ENCODE peak calls at places on chromosomes 7 and 10, in nine cellular contexts. H is body of pancreas, T is A549, Q is transverse colon, I is brain microvascular endothelial cell, E is adrenal gland, B is tibial artery, L is pancreas, A is right atrium auricular region. C is an unnamed sample.

GRCh38 chr10:121886997-121887622 is 40.7 kb downstream of the ATE1 start:
- DNase-seq in H (peak), T (peak), Q (peak), I (peak), E (peak), B (peak), L (peak), A (no peak), C (no peak)

GRCh38 chr10:16999665-17000451 is 129.8 kb downstream of the CUBN start:
- DNase-seq in H (no peak), T (no peak), Q (no peak), I (peak), E (no peak), B (peak), L (no peak), A (no peak), C (no peak)

GRCh38 chr10:68938117-68938516 is 17.9 kb upstream of the DDX21 start:
- DNase-seq in H (peak), T (peak), Q (no peak), I (no peak), E (no peak), B (no peak), L (no peak), A (no peak), C (no peak)

GRCh38 chr7:147432068-147432467 is 1158.5 kb upstream of the C7orf33 start:
- DNase-seq in H (no peak), T (no peak), Q (no peak), I (peak), E (no peak), B (no peak), L (no peak), A (no peak), C (no peak)

GRCh38 chr10:72170263-72170662 is 45.5 kb upstream of the ANAPC16 start:
- DNase-seq in H (no peak), T (peak), Q (peak), I (no peak), E (peak), B (no peak), L (no peak), A (no peak), C (no peak)

GRCh38 chr7:25636871-25637283 is 408.6 kb upstream of the NPVF start:
- DNase-seq in H (no peak), T (no peak), Q (no peak), I (no peak), E (no peak), B (peak), L (no peak), A (no peak), C (no peak)

GRCh38 chr7:121313220-121313792 is 15.5 kb upstream of the WNT16 start:
- DNase-seq in H (no peak), T (no peak), Q (peak), I (no peak), E (no peak), B (no peak), L (no peak), A (no peak), C (no peak)

GRCh38 chr10:103646304-103646703 is 152.8 kb downstream of the NEURL1 start:
- DNase-seq in H (no peak), T (no peak), Q (no peak), I (no peak), E (no peak), B (no peak), L (no peak), A (no peak), C (no peak)

GRCh38 chr7:156889089-156889488 is 3.9 kb downstream of the LMBR1 start:
- DNase-seq in H (no peak), T (no peak), Q (no peak), I (no peak), E (no peak), B (no peak), L (no peak), A (no peak), C (no peak)

GRCh38 chr7:80941206-80941758 is 22.4 kb upstream of the SEMA3C start:
- DNase-seq in H (no peak), T (peak), Q (no peak), I (peak), E (peak), B (no peak), L (no peak), A (no peak), C (no peak)

GRCh38 chr10:71649631-71650030 is 69.9 kb downstream of the C10orf105 start:
- DNase-seq in H (no peak), T (no peak), Q (no peak), I (no peak), E (no peak), B (no peak), L (no peak), A (no peak), C (no peak)

GRCh38 chr10:102801496-102801895 is 35.7 kb downstream of the CYP17A1 start:
- DNase-seq in H (no peak), T (no peak), Q (no peak), I (no peak), E (peak), B (no peak), L (no peak), A (no peak), C (no peak)

GRCh38 chr7:82605247-82605864 is 161.8 kb upstream of the CACNA2D1 start:
- DNase-seq in H (no peak), T (peak), Q (no peak), I (peak), E (peak), B (no peak), L (no peak), A (no peak), C (no peak)

GRCh38 chr10:51297438-51297837 is 223.2 kb downstream of the PRKG1 start:
- DNase-seq in H (no peak), T (no peak), Q (no peak), I (no peak), E (no peak), B (no peak), L (no peak), A (no peak), C (no peak)

GRCh38 chr7:30764030-30764991 is 6.9 kb upstream of the MINDY4 start:
- DNase-seq in H (no peak), T (no peak), Q (no peak), I (peak), E (peak), B (no peak), L (no peak), A (peak), C (peak)

GRCh38 chr10:86434651-86435050 is 68.1 kb upstream of the GRID1 start:
- DNase-seq in H (no peak), T (no peak), Q (no peak), I (no peak), E (no peak), B (no peak), L (no peak), A (no peak), C (no peak)

GRCh38 chr10:71850021-71850744 is 868 bp downstream of the PSAP start:
- DNase-seq in H (no peak), T (no peak), Q (no peak), I (no peak), E (no peak), B (no peak), L (no peak), A (no peak), C (no peak)

GRCh38 chr10:43623351-43623750 is 17.1 kb downstream of the ZNF485 start:
- DNase-seq in H (no peak), T (no peak), Q (no peak), I (no peak), E (no peak), B (no peak), L (no peak), A (no peak), C (no peak)

GRCh38 chr7:55509322-55509721 is 63.0 kb downstream of the VOPP1 start:
- DNase-seq in H (no peak), T (no peak), Q (no peak), I (peak), E (no peak), B (peak), L (no peak), A (no peak), C (no peak)

GRCh38 chr7:111292026-111292430 is 201.1 kb downstream of the LRRN3 start:
- DNase-seq in H (no peak), T (no peak), Q (no peak), I (no peak), E (no peak), B (no peak), L (no peak), A (no peak), C (no peak)

GRCh38 chr10:87991946-87992345 is 128.5 kb downstream of the PTEN start:
- DNase-seq in H (no peak), T (no peak), Q (no peak), I (no peak), E (no peak), B (no peak), L (no peak), A (no peak), C (no peak)

GRCh38 chr7:135773451-135773850 is 24.8 kb upstream of the FAM180A start:
- DNase-seq in H (no peak), T (peak), Q (peak), I (no peak), E (no peak), B (no peak), L (no peak), A (peak), C (no peak)
- H3K27ac ChIP-seq in H (peak), T (no peak), Q (peak), I (no peak), E (no peak), B (no peak), L (peak), A (peak), C (no peak)

GRCh38 chr7:46360811-46361210 is 439.7 kb upstream of the IGFBP3 start:
- DNase-seq in H (no peak), T (no peak), Q (no peak), I (no peak), E (no peak), B (no peak), L (no peak), A (no peak), C (no peak)

GRCh38 chr7:46368871-46369270 is 447.8 kb upstream of the IGFBP3 start:
- DNase-seq in H (no peak), T (no peak), Q (no peak), I (no peak), E (no peak), B (no peak), L (no peak), A (no peak), C (no peak)

GRCh38 chr7:46357851-46358250 is 436.8 kb upstream of the IGFBP3 start:
- DNase-seq in H (no peak), T (no peak), Q (no peak), I (no peak), E (no peak), B (no peak), L (no peak), A (no peak), C (no peak)

GRCh38 chr7:46360255-46360654 is 439.2 kb upstream of the IGFBP3 start:
- DNase-seq in H (no peak), T (no peak), Q (no peak), I (no peak), E (no peak), B (no peak), L (no peak), A (no peak), C (no peak)

DNA sequence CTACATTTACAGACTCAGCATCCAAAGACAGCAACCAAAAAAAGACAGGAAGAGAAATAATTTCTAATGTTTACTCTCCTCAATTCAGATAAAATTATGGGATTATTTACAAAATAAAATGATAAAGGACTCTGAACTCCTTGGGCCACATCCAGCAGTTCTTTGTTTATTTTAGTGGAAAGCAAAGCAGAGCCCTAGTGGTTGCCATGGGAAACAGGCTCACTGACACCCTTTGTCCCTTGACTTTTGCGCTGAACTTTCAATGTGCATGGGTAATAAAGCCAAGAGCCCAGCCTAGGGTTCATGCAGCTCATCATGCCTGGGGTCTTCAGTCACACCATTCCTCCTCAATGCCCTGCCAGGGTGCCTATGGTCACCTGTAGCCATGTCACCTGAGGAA is 442.6 kb upstream of the IGFBP3 start:
- DNase-seq in H (no peak), T (no peak), Q (no peak), I (no peak), E (no peak), B (no peak), L (no peak), A (no peak), C (no peak)
- TF ChIP-seq CTCF in H (no peak), T (no peak), Q (no peak), I (peak), E (no peak), B (no peak), L (no peak), A (no peak), C (no peak)

GRCh38 chr10:21827308-21827707 is 176.2 kb downstream of the DNAJC1 start:
- DNase-seq in H (no peak), T (no peak), Q (no peak), I (no peak), E (no peak), B (no peak), L (no peak), A (no peak), C (no peak)
- H3K4me3 ChIP-seq in H (no peak), T (no peak), Q (no peak), I (no peak), E (no peak), B (no peak), L (no peak), A (no peak), C (no peak)

GRCh38 chr7:86058649-86059048 is 585.1 kb upstream of the GRM3 start:
- DNase-seq in H (no peak), T (no peak), Q (no peak), I (no peak), E (no peak), B (no peak), L (no peak), A (no peak), C (no peak)
- H3K27ac ChIP-seq in H (no peak), T (no peak), Q (no peak), I (no peak), E (no peak), B (no peak), L (no peak), A (no peak), C (no peak)

DNA sequence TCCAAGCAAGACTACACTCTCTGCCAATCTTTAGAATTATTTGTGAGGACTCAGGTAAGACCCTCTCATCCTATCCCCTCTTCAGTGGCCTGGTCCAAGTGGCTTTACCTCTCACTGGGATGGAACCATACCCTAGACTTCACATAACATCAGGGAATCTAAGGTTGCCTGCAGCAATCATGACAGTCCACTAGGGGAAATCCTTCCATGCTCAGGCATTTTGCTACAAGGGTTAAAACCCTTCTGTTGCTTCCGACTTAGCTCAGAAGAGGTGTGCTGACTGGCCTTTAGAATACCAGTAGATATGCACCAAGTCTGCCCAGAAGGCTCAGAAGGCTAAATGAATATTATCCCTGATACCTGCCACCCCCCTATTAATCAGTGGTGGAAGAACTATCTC is 24.9 kb upstream of the NPS start:
- DNase-seq in H (no peak), T (peak), Q (no peak), I (no peak), E (no peak), B (no peak), L (no peak), A (no peak), C (no peak)
- TF ChIP-seq CTCF in H (no peak), T (no peak), Q (peak), I (peak), E (no peak), B (no peak), L (no peak), A (no peak), C (no peak)

GRCh38 chr7:15557186-15557585 is 4.6 kb downstream of the AGMO start:
- DNase-seq in H (no peak), T (peak), Q (no peak), I (no peak), E (no peak), B (no peak), L (no peak), A (no peak), C (no peak)

GRCh38 chr7:15557686-15558085 is 4.1 kb downstream of the AGMO start:
- DNase-seq in H (no peak), T (no peak), Q (no peak), I (no peak), E (no peak), B (no peak), L (no peak), A (no peak), C (no peak)

GRCh38 chr7:15555385-15555859 is 6.4 kb downstream of the AGMO start:
- DNase-seq in H (no peak), T (peak), Q (no peak), I (peak), E (no peak), B (no peak), L (no peak), A (no peak), C (no peak)

GRCh38 chr7:15554744-15555143 is 7.1 kb downstream of the AGMO start:
- DNase-seq in H (no peak), T (no peak), Q (no peak), I (no peak), E (no peak), B (no peak), L (no peak), A (no peak), C (no peak)

DNA sequence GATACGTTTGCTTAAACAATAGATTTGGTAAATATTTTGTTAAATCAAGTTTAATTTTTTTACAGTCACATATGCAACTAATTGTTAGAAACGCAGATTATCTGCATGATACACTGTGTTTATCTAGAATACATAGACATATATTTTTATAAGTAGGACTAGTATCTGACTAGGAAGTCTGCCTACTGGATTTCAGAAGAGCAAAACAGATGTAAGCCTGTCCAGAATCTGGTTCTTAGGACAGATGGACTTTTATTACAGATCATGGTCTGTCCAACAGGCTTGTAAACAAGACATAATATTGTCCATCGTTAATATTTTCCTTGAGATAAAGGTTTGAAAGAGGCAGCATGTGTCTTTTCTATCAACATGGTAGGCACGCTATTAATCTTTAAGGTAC is 5.1 kb downstream of the AGMO start:
- DNase-seq in H (no peak), T (no peak), Q (no peak), I (no peak), E (no peak), B (no peak), L (no peak), A (no peak), C (no peak)
- H3K4me3 ChIP-seq in H (no peak), T (peak), Q (no peak), I (no peak), E (no peak), B (no peak), L (no peak), A (no peak), C (peak)

GRCh38 chr10:37733822-37734221 is 123.6 kb downstream of the ZNF248 start:
- DNase-seq in H (no peak), T (no peak), Q (no peak), I (no peak), E (no peak), B (no peak), L (no peak), A (no peak), C (no peak)
- H3K27ac ChIP-seq in H (no peak), T (peak), Q (no peak), I (no peak), E (no peak), B (no peak), L (no peak), A (no peak), C (no peak)

GRCh38 chr7:18570890-18571478 is 75.4 kb downstream of the HDAC9 start:
- DNase-seq in H (no peak), T (peak), Q (no peak), I (peak), E (peak), B (no peak), L (no peak), A (no peak), C (no peak)
- TF ChIP-seq CTCF in H (peak), T (peak), Q (peak), I (peak), E (peak), B (peak), L (no peak), A (peak), C (no peak)